ENCODE peak calls at places on chromosomes 16 and 17, in nine cellular contexts. I, G, W, N, X, F, M, D and R are unnamed samples.

GRCh38 chr16:31754998-31755615 is 118.5 kb upstream of the ZNF267 start:
- DNase-seq in F (no peak), D (no peak), M (no peak), I (no peak), W (no peak), N (no peak), G (no peak), X (no peak), R (no peak)

GRCh38 chr17:67365762-67366192 is 600 bp downstream of the PSMD12 start:
- DNase-seq in G (peak), W (peak), I (peak), D (no peak), M (no peak), X (no peak), N (no peak), F (peak), R (no peak)

GRCh38 chr16:15519767-15520166 is 85.4 kb downstream of the BMERB1 start:
- DNase-seq in I (no peak), W (no peak), F (no peak), G (no peak), M (no peak), X (no peak), N (no peak), D (no peak), R (no peak)

GRCh38 chr17:16243811-16244567 is 27.0 kb downstream of the PIGL start:
- DNase-seq in M (no peak), W (no peak), F (no peak), N (no peak), X (no peak), I (no peak), G (no peak), D (no peak), R (no peak)

GRCh38 chr17:77772461-77772897 is 186.0 kb upstream of the TNRC6C start:
- DNase-seq in F (peak), G (peak), M (peak), I (peak), X (peak), W (no peak), D (peak), N (peak), R (peak)

GRCh38 chr16:75599452-75600277 is 23.4 kb downstream of the ADAT1 start:
- DNase-seq in F (no peak), W (no peak), G (no peak), I (no peak), N (no peak), D (no peak), X (no peak), M (no peak), R (no peak)

GRCh38 chr16:23357761-23358290 is 55.7 kb downstream of the SCNN1B start:
- DNase-seq in F (no peak), D (no peak), X (no peak), I (no peak), G (no peak), N (no peak), W (no peak), M (no peak), R (no peak)

GRCh38 chr16:50300942-50301625 is 34.7 kb downstream of the ADCY7 start:
- DNase-seq in D (no peak), G (no peak), M (no peak), I (no peak), W (peak), N (no peak), X (no peak), F (no peak), R (no peak)

GRCh38 chr17:81483862-81484194 is 28.8 kb downstream of the ACTG1 start:
- DNase-seq in D (no peak), W (no peak), M (no peak), F (no peak), I (no peak), N (no peak), X (no peak), G (peak), R (no peak)

GRCh38 chr17:82520041-82520910 is 744 bp downstream of the FOXK2 start:
- DNase-seq in N (no peak), X (peak), F (no peak), I (peak), M (peak), D (peak), W (peak), G (peak), R (peak)

GRCh38 chr16:8565498-8565897 is 24.8 kb downstream of the TMEM114 start:
- DNase-seq in M (no peak), D (peak), G (no peak), W (no peak), N (no peak), X (no peak), F (no peak), I (peak), R (no peak)

GRCh38 chr16:1449201-1449788 is 4.9 kb upstream of the CCDC154 start:
- DNase-seq in D (no peak), M (no peak), X (no peak), W (no peak), I (no peak), F (no peak), N (no peak), G (no peak), R (no peak)

GRCh38 chr17:64781394-64781793 is 119.3 kb upstream of the SMURF2 start:
- DNase-seq in G (peak), I (no peak), M (no peak), N (no peak), D (peak), X (peak), F (peak), W (peak), R (no peak)

GRCh38 chr17:83061586-83061985 is 17.8 kb upstream of the METRNL start:
- DNase-seq in D (no peak), M (no peak), G (peak), N (no peak), I (no peak), F (no peak), X (no peak), W (no peak), R (no peak)

GRCh38 chr17:49576121-49576905 is 642 bp downstream of the NXPH3 start:
- DNase-seq in W (peak), D (peak), I (no peak), X (no peak), G (no peak), N (no peak), F (no peak), M (no peak), R (no peak)

GRCh38 chr16:13109171-13109570 is 207.8 kb downstream of the SHISA9 start:
- DNase-seq in X (no peak), M (no peak), N (no peak), F (no peak), D (no peak), G (no peak), W (no peak), I (no peak), R (no peak)

GRCh38 chr16:66728117-66728787 is 23.2 kb downstream of the DYNC1LI2 start:
- DNase-seq in W (peak), I (peak), D (peak), N (peak), F (peak), X (no peak), G (no peak), M (no peak), R (peak)

GRCh38 chr17:73591278-73592078 is 52.8 kb downstream of the SDK2 start:
- DNase-seq in N (no peak), X (peak), W (no peak), D (no peak), M (peak), F (peak), I (peak), G (peak), R (peak)

GRCh38 chr17:35889818-35890773 is 9.9 kb upstream of the CCL5 start:
- DNase-seq in X (no peak), D (no peak), I (no peak), N (no peak), F (peak), M (no peak), W (no peak), G (no peak), R (no peak)

GRCh38 chr17:3695129-3695722 is 729 bp downstream of the P2RX5 start:
- DNase-seq in I (no peak), F (no peak), N (no peak), M (no peak), X (no peak), G (no peak), D (peak), W (no peak), R (no peak)

GRCh38 chr17:79510071-79510470 is 100.8 kb downstream of the RBFOX3 start:
- DNase-seq in F (no peak), D (no peak), W (no peak), X (no peak), G (no peak), N (no peak), M (no peak), I (no peak), R (no peak)

GRCh38 chr17:34993031-34993430 is 12.7 kb downstream of the LIG3 start:
- DNase-seq in G (no peak), F (no peak), W (no peak), N (no peak), M (no peak), X (no peak), I (no peak), D (no peak), R (no peak)

GRCh38 chr16:856811-857210 is 56.3 kb upstream of the GNG13 start:
- DNase-seq in D (no peak), N (no peak), W (no peak), M (no peak), G (no peak), I (no peak), F (no peak), X (no peak), R (no peak)

GRCh38 chr17:17874478-17874877 is 37.7 kb upstream of the SREBF1 start:
- DNase-seq in X (no peak), M (no peak), G (no peak), I (no peak), W (peak), F (no peak), D (no peak), N (no peak), R (no peak)

GRCh38 chr16:8677481-8677880 is 3.1 kb downstream of the ABAT start:
- DNase-seq in W (no peak), G (no peak), X (no peak), I (no peak), D (no peak), M (no peak), N (no peak), F (no peak), R (no peak)

GRCh38 chr16:6146874-6147425 is 1049.4 kb upstream of the EEF2KMT start:
- DNase-seq in D (no peak), M (no peak), W (no peak), G (no peak), X (no peak), F (no peak), N (no peak), I (peak), R (no peak)

GRCh38 chr17:75831032-75831567 is 13.1 kb downstream of the UNC13D start:
- DNase-seq in M (no peak), N (no peak), W (no peak), D (no peak), I (no peak), X (no peak), F (no peak), G (no peak), R (no peak)

GRCh38 chr17:40056379-40057005 is 2.3 kb upstream of the MED24 start:
- DNase-seq in N (no peak), I (no peak), X (no peak), D (no peak), W (no peak), M (no peak), F (no peak), G (no peak), R (no peak)

GRCh38 chr17:68089881-68090280 is 54.3 kb downstream of the KPNA2 start:
- DNase-seq in X (no peak), I (no peak), D (peak), M (no peak), N (peak), G (no peak), F (peak), W (peak), R (no peak)

GRCh38 chr16:68417711-68418301 is 30.5 kb downstream of the SMPD3 start:
- DNase-seq in G (peak), F (peak), X (peak), I (peak), M (peak), N (no peak), W (no peak), D (peak), R (peak)

GRCh38 chr17:83064021-83064731 is 15.2 kb upstream of the METRNL start:
- DNase-seq in N (no peak), F (peak), G (peak), D (no peak), M (no peak), I (no peak), W (no peak), X (no peak), R (no peak)

GRCh38 chr16:66298006-66298405 is 68.5 kb upstream of the CDH5 start:
- DNase-seq in W (no peak), I (no peak), N (no peak), D (no peak), G (no peak), F (no peak), M (no peak), X (no peak), R (no peak)

GRCh38 chr16:54633943-54634362 is 296.7 kb upstream of the IRX5 start:
- DNase-seq in M (no peak), G (no peak), X (no peak), I (peak), D (peak), F (no peak), W (peak), N (peak), R (no peak)

GRCh38 chr17:45050680-45051059 is 762 bp downstream of the DCAKD start:
- DNase-seq in W (no peak), F (no peak), D (peak), G (peak), N (no peak), M (no peak), X (no peak), I (peak), R (peak)

GRCh38 chr17:76202516-76202915 is 37.8 kb downstream of the RNF157 start:
- DNase-seq in N (no peak), F (no peak), M (no peak), I (no peak), W (no peak), G (no peak), D (no peak), X (no peak), R (no peak)